ENCODE peak calls at places on chromosomes 16 and 17, in eight cellular contexts. W is HFF-Myc, A is H54, P is NCI-H2029, F is NB4, Y is erythroblast, E is PC-3, J is C1 segment of cervical spinal cord. H is an unnamed sample.

GRCh38 chr17:17109231-17109630 is 67.0 kb downstream of the MPRIP start:
- DNase-seq in J (no peak), A (no peak), E (no peak), W (no peak), Y (peak; percentile 42), P (no peak), F (no peak), H (peak; percentile 40)

GRCh38 chr16:21946889-21947635 is 6.1 kb upstream of the UQCRC2 start:
- DNase-seq in W (no peak), E (no peak), J (no peak), A (no peak), F (no peak), P (no peak), Y (peak; percentile 5), H (no peak)

GRCh38 chr16:3022697-3023414 is 886 bp downstream of the HCFC1R1 start:
- DNase-seq in P (no peak), A (peak; percentile 55), J (no peak), F (peak; percentile 69), W (no peak), Y (peak; percentile 46), E (no peak), H (no peak)

GRCh38 chr16:27945233-27945975 is 118.1 kb downstream of the GSG1L start:
- DNase-seq in E (no peak), A (no peak), Y (no peak), P (no peak), W (no peak), F (no peak), J (no peak), H (no peak)

GRCh38 chr17:50218071-50218759 is 16.8 kb upstream of the COL1A1 start:
- DNase-seq in F (no peak), P (no peak), E (peak; percentile 22), W (no peak), A (no peak), Y (no peak), J (no peak), H (no peak)

GRCh38 chr17:17723354-17724261 is 42.4 kb downstream of the RAI1 start:
- DNase-seq in A (no peak), P (no peak), J (no peak), F (peak; percentile 63), Y (peak; percentile 65), E (no peak), W (no peak), H (no peak)

GRCh38 chr16:54985668-54986067 is 55.0 kb downstream of the IRX5 start:
- DNase-seq in P (no peak), F (no peak), W (no peak), E (no peak), J (no peak), Y (no peak), A (no peak), H (no peak)

GRCh38 chr16:53055603-53056527 is 1.1 kb downstream of the CHD9 start:
- DNase-seq in A (peak; percentile 19), P (no peak), E (peak; percentile 28), W (no peak), F (peak; percentile 59), J (peak; percentile 58), Y (peak; percentile 66), H (no peak)

GRCh38 chr16:56289412-56289811 is 98.1 kb downstream of the GNAO1 start:
- DNase-seq in Y (no peak), W (no peak), J (no peak), F (no peak), A (no peak), E (no peak), P (no peak), H (no peak)

GRCh38 chr16:68382296-68382718 is 66.0 kb downstream of the SMPD3 start:
- DNase-seq in A (no peak), E (no peak), W (no peak), J (no peak), P (no peak), F (peak; percentile 57), Y (peak; percentile 9), H (no peak)

GRCh38 chr17:66276328-66276937 is 26.0 kb upstream of the PRKCA start:
- DNase-seq in P (no peak), F (no peak), Y (no peak), A (no peak), E (no peak), W (no peak), J (no peak), H (no peak)

GRCh38 chr17:29140051-29140582 is 40.1 kb downstream of the MYO18A start:
- DNase-seq in F (peak; percentile 99), A (peak; percentile 60), W (no peak), P (peak; percentile 29), Y (peak; percentile 76), E (peak; percentile 15), J (peak; percentile 74), H (peak; percentile 37)

GRCh38 chr17:77601054-77601979 is 357.2 kb upstream of the TNRC6C start:
- DNase-seq in J (no peak), E (no peak), F (no peak), W (no peak), Y (no peak), A (no peak), P (no peak), H (no peak)

GRCh38 chr16:87027056-87027616 is 290.1 kb downstream of the C16orf95 start:
- DNase-seq in Y (no peak), J (no peak), E (no peak), P (no peak), A (no peak), W (no peak), F (no peak), H (no peak)

GRCh38 chr17:72422505-72423285 is 301.9 kb downstream of the SOX9 start:
- DNase-seq in E (peak; percentile 99), W (peak; percentile 84), J (no peak), Y (no peak), P (no peak), A (peak; percentile 95), F (peak; percentile 88), H (no peak)

GRCh38 chr16:51763072-51763658 is 612.1 kb upstream of the SALL1 start:
- DNase-seq in E (no peak), A (no peak), P (no peak), W (no peak), Y (no peak), J (no peak), F (no peak), H (peak; percentile 13)

GRCh38 chr17:65953316-65954147 is 238.4 kb downstream of the CEP112 start:
- DNase-seq in F (no peak), W (no peak), A (no peak), Y (no peak), J (no peak), E (no peak), P (no peak), H (no peak)

GRCh38 chr16:3536851-3537250 is 36.0 kb downstream of the CLUAP1 start:
- DNase-seq in A (no peak), Y (no peak), J (no peak), E (no peak), F (no peak), W (no peak), P (no peak), H (no peak)

GRCh38 chr17:44113382-44113781 is 10.1 kb downstream of the HDAC5 start:
- DNase-seq in E (no peak), J (no peak), F (no peak), P (no peak), A (no peak), W (no peak), Y (no peak), H (no peak)

GRCh38 chr17:49180303-49180702 is 30.1 kb downstream of the GNGT2 start:
- DNase-seq in W (peak; percentile 24), Y (peak; percentile 77), E (peak; percentile 67), J (peak; percentile 48), P (no peak), A (peak; percentile 60), F (peak; percentile 62), H (no peak)

GRCh38 chr17:70357196-70357595 is 187.9 kb downstream of the KCNJ2 start:
- DNase-seq in P (no peak), E (no peak), A (no peak), J (no peak), F (no peak), Y (no peak), W (no peak), H (no peak)

GRCh38 chr17:4833941-4834501 is 881 bp downstream of the MINK1 start:
- DNase-seq in A (no peak), F (peak; percentile 29), Y (peak; percentile 46), P (no peak), W (peak; percentile 19), E (peak; percentile 10), J (peak; percentile 59), H (no peak)

GRCh38 chr16:80014241-80014939 is 413.9 kb upstream of the MAF start:
- DNase-seq in W (no peak), A (no peak), J (no peak), P (peak; percentile 17), E (no peak), Y (no peak), F (no peak), H (peak; percentile 60)

GRCh38 chr16:65071371-65072311 is 50.2 kb downstream of the CDH11 start:
- DNase-seq in E (peak; percentile 42), P (no peak), F (no peak), J (peak; percentile 79), W (no peak), A (no peak), Y (no peak), H (no peak)

GRCh38 chr16:15985144-15985543 is 35.7 kb downstream of the ABCC1 start:
- DNase-seq in J (no peak), E (no peak), F (no peak), Y (no peak), W (no peak), P (no peak), A (no peak), H (no peak)

GRCh38 chr16:71709231-71709781 is 15.2 kb downstream of the PHLPP2 start:
- DNase-seq in F (no peak), P (no peak), J (no peak), E (peak; percentile 19), Y (peak; percentile 12), A (no peak), W (no peak), H (no peak)

GRCh38 chr17:52145496-52145895 is 13.0 kb downstream of the CA10 start:
- DNase-seq in A (no peak), P (no peak), F (no peak), W (no peak), Y (no peak), E (peak; percentile 87), J (no peak), H (no peak)

GRCh38 chr16:17396762-17397498 is 73.8 kb downstream of the XYLT1 start:
- DNase-seq in A (no peak), E (no peak), W (peak; percentile 70), F (no peak), Y (peak; percentile 35), P (peak; percentile 97), J (no peak), H (peak; percentile 94)

GRCh38 chr17:48155889-48156670 is 48.5 kb downstream of the SNX11 start:
- DNase-seq in A (no peak), F (no peak), E (no peak), J (no peak), W (no peak), P (no peak), Y (no peak), H (no peak)

GRCh38 chr17:49497147-49498036 is 2.3 kb downstream of the NGFR start:
- DNase-seq in W (no peak), P (peak; percentile 39), Y (no peak), E (peak; percentile 18), A (no peak), F (no peak), J (peak; percentile 3), H (peak; percentile 25)

GRCh38 chr17:50428831-50429424 is 2.9 kb downstream of the ACSF2 start:
- DNase-seq in J (no peak), P (no peak), W (no peak), F (no peak), Y (no peak), E (no peak), A (no peak), H (no peak)

GRCh38 chr17:43169561-43170139 is 1.4 kb upstream of the NBR1 start:
- DNase-seq in P (peak; percentile 29), F (peak; percentile 52), W (no peak), A (peak; percentile 17), Y (peak; percentile 74), E (peak; percentile 7), J (no peak), H (no peak)

GRCh38 chr17:65677932-65678331 is 116.5 kb upstream of the AXIN2 start:
- DNase-seq in J (no peak), W (no peak), A (peak; percentile 38), P (no peak), Y (no peak), F (no peak), E (peak; percentile 74), H (no peak)

GRCh38 chr16:20853981-20854620 is 46.1 kb downstream of the DCUN1D3 start:
- DNase-seq in F (no peak), W (no peak), Y (no peak), J (no peak), E (peak; percentile 50), P (no peak), A (no peak), H (no peak)

H was measured in DMS153.